ENCODE peak calls at places on chromosome 13, in four cellular contexts. Q is C1 segment of cervical spinal cord, E is amniotic epithelial cell, T is mucosa of descending colon. G is an unnamed sample.

GRCh38 chr13:110308377-110309158 is 1.5 kb downstream of the COL4A2 start:
- DNase-seq in Q (no peak), E (peak), T (peak), G (peak)

GRCh38 chr13:100485265-100485664 is 103.3 kb downstream of the GGACT start:
- DNase-seq in Q (no peak), E (no peak), T (no peak), G (no peak)

GRCh38 chr13:109412232-109412935 is 374.0 kb downstream of the IRS2 start:
- DNase-seq in Q (peak), E (peak), T (peak), G (peak)

GRCh38 chr13:110388141-110388943 is 81.3 kb downstream of the COL4A2 start:
- DNase-seq in Q (no peak), E (peak), T (peak), G (peak)

GRCh38 chr13:113291997-113292862 is 4.8 kb upstream of the LAMP1 start:
- DNase-seq in Q (no peak), E (no peak), T (no peak), G (peak)

GRCh38 chr13:78598933-78599332 is 4.4 kb downstream of the POU4F1 start:
- DNase-seq in Q (no peak), E (no peak), T (no peak), G (no peak)

GRCh38 chr13:36685912-36686311 is 12.1 kb downstream of the SERTM1 start:
- DNase-seq in Q (no peak), E (peak), T (no peak), G (peak)

GRCh38 chr13:113785051-113786010 is 26.3 kb downstream of the TMEM255B start:
- DNase-seq in Q (no peak), E (peak), T (peak), G (peak)

GRCh38 chr13:62483774-62484173 is 1068.1 kb upstream of the PCDH20 start:
- DNase-seq in Q (no peak), E (peak), T (no peak), G (no peak)

GRCh38 chr13:97133955-97134354 is 88.2 kb upstream of the MBNL2 start:
- DNase-seq in Q (no peak), E (no peak), T (no peak), G (no peak)

GRCh38 chr13:42875448-42876269 is 94.3 kb downstream of the FAM216B start:
- DNase-seq in Q (no peak), E (peak), T (no peak), G (peak)

GRCh38 chr13:43245374-43245964 is 222.1 kb downstream of the DNAJC15 start:
- DNase-seq in Q (no peak), E (peak), T (no peak), G (peak)

GRCh38 chr13:95002968-95003813 is 290.8 kb upstream of the SOX21 start:
- DNase-seq in Q (no peak), E (peak), T (no peak), G (no peak)

GRCh38 chr13:34931572-34931971 is 10.5 kb upstream of the NBEA start:
- DNase-seq in Q (no peak), E (peak), T (no peak), G (peak)